ENCODE peak calls at places on chromosomes 2 and 18, in four cellular contexts. G, O, N and H are unnamed samples.

GRCh38 chr2:159152119-159152778 is 134.3 kb downstream of the WDSUB1 start:
- DNase-seq in G (no peak), O (no peak), N (no peak), H (no peak)

GRCh38 chr2:218028562-218029348 is 26.0 kb upstream of the TNS1 start:
- DNase-seq in G (no peak), O (no peak), N (no peak), H (no peak)

GRCh38 chr2:180663016-180663471 is 317.4 kb upstream of the UBE2E3 start:
- DNase-seq in G (no peak), O (no peak), N (no peak), H (no peak)

GRCh38 chr2:82792316-82792715 is 1666.8 kb downstream of the SUCLG1 start:
- DNase-seq in G (no peak), O (no peak), N (no peak), H (no peak)

GRCh38 chr2:110669079-110669478 is 8.8 kb downstream of the BUB1 start:
- DNase-seq in G (no peak), O (no peak), N (no peak), H (no peak)

GRCh38 chr2:234578389-234578788 is 81.5 kb upstream of the ARL4C start:
- DNase-seq in G (no peak), O (no peak), N (no peak), H (no peak)

GRCh38 chr2:215435261-215435808 is 533 bp downstream of the FN1 start:
- DNase-seq in G (peak; percentile 24), O (no peak), N (no peak), H (no peak)

GRCh38 chr2:231470246-231470900 is 6.1 kb upstream of the NCL start:
- DNase-seq in G (no peak), O (no peak), N (no peak), H (no peak)

GRCh38 chr2:172995323-172996244 is 80.1 kb upstream of the MAP3K20 start:
- DNase-seq in G (peak; percentile 97), O (peak; percentile 40), N (no peak), H (no peak)

GRCh38 chr2:149490296-149490695 is 97.3 kb downstream of the MMADHC start:
- DNase-seq in G (no peak), O (no peak), N (no peak), H (no peak)

GRCh38 chr2:68751397-68752339 is 17.1 kb downstream of the ARHGAP25 start:
- DNase-seq in G (peak; percentile 91), O (peak; percentile 92), N (peak; percentile 87), H (peak; percentile 92)

GRCh38 chr2:86211033-86211795 is 12.0 kb downstream of the MRPL35 start:
- DNase-seq in G (no peak), O (no peak), N (no peak), H (no peak)

GRCh38 chr2:69177785-69178636 is 165.0 kb downstream of the ANTXR1 start:
- DNase-seq in G (peak; percentile 93), O (peak; percentile 76), N (no peak), H (no peak)

GRCh38 chr2:132252191-132252893 is 90.6 kb upstream of the ANKRD30BL start:
- DNase-seq in G (no peak), O (no peak), N (no peak), H (no peak)

GRCh38 chr2:153963247-153963646 is 91.5 kb downstream of the GALNT13 start:
- DNase-seq in G (peak; percentile 75), O (no peak), N (no peak), H (no peak)

GRCh38 chr18:36194719-36195315 is 7.5 kb downstream of the MOCOS start:
- DNase-seq in G (no peak), O (no peak), N (no peak), H (no peak)

GRCh38 chr2:26693287-26693849 is 846 bp downstream of the KCNK3 start:
- DNase-seq in G (no peak), O (no peak), N (no peak), H (no peak)

GRCh38 chr2:12701786-12702660 is 14.7 kb upstream of the TRIB2 start:
- DNase-seq in G (no peak), O (no peak), N (no peak), H (no peak)

GRCh38 chr2:66789741-66790140 is 354.8 kb downstream of the MEIS1 start:
- DNase-seq in G (peak; percentile 6), O (no peak), N (no peak), H (no peak)

GRCh38 chr2:215966274-215966673 is 47.1 kb downstream of the MREG start:
- DNase-seq in G (no peak), O (no peak), N (no peak), H (no peak)

GRCh38 chr2:135985826-135986393 is 484 bp upstream of the DARS1 start:
- DNase-seq in G (no peak), O (no peak), N (no peak), H (no peak)

GRCh38 chr2:135987441-135987840 is 2.0 kb upstream of the DARS1 start:
- DNase-seq in G (no peak), O (peak; percentile 9), N (no peak), H (no peak)

GRCh38 chr2:135986507-135986906 is 1.1 kb upstream of the DARS1 start:
- DNase-seq in G (no peak), O (no peak), N (no peak), H (no peak)

GRCh38 chr2:135984199-135985017 is 1.0 kb downstream of the DARS1 start:
- DNase-seq in G (no peak), O (no peak), N (no peak), H (no peak)

DNA sequence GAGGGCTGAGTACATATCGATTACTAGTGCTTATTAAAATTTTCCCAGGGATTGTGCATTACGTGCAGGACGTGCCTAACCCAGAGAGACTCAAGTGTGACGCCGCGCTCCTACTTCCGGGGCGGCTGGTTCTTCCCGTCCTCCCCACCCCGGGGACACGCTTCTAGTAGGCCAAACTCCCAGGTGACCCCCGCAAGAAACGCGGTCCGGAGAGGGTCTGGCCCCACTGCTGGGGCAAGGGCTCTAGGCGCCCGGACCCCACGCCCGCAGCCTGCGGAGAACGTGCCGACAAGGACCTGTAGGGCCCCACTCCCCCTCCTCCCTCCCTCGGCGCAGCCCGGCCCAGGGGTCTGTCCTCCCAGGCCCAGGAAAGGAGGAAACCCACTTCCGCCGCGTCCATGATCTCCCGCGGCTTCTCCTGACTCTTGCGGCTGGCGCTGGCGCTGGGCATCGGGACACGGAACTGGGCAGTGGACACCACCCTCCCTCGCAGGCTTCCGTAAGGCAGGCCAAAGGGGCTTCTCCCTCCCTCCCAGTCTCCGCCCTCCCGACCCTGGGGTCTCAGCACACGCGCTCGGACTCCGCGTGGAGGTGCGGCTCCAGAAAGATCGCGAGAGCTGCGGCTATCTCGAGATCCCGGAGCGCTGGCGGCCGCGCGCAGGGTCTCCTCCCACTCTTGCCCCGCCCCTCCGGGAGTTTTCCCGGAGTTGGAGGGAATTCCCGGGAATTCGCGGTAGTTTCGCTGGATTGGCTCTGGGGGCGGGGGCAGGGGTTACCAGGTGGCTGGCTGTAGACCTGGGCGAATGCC is at the start of gene DARS1:
- DNase-seq in G (peak; percentile 94), O (peak; percentile 94), N (peak; percentile 73), H (peak; percentile 79)
- H3K4me1 ChIP-seq in G (peaks cover 14% of the 10 kb centered on the region), O (peaks cover 15% of the 10 kb centered on the region), N (peaks cover 40% of the 10 kb centered on the region), H (no peaks in the 10 kb centered on the region)

GRCh38 chr2:43170733-43171101 is 55.7 kb downstream of the ZFP36L2 start:
- DNase-seq in G (no peak), O (no peak), N (no peak), H (no peak)
- H3K4me1 ChIP-seq in G (peaks cover 81% of the 10 kb centered on the region), O (peaks cover 16% of the 10 kb centered on the region), N (peaks cover 83% of the 10 kb centered on the region), H (no peaks in the 10 kb centered on the region)

GRCh38 chr2:65364054-65364651 is 68.2 kb downstream of the SPRED2 start:
- DNase-seq in G (no peak), O (no peak), N (no peak), H (no peak)

GRCh38 chr2:65360441-65360840 is 72.0 kb downstream of the SPRED2 start:
- DNase-seq in G (no peak), O (no peak), N (no peak), H (no peak)

GRCh38 chr2:65358690-65359400 is 73.6 kb downstream of the SPRED2 start:
- DNase-seq in G (no peak), O (no peak), N (no peak), H (no peak)

GRCh38 chr2:65364986-65365733 is 67.2 kb downstream of the SPRED2 start:
- DNase-seq in G (no peak), O (no peak), N (no peak), H (no peak)

DNA sequence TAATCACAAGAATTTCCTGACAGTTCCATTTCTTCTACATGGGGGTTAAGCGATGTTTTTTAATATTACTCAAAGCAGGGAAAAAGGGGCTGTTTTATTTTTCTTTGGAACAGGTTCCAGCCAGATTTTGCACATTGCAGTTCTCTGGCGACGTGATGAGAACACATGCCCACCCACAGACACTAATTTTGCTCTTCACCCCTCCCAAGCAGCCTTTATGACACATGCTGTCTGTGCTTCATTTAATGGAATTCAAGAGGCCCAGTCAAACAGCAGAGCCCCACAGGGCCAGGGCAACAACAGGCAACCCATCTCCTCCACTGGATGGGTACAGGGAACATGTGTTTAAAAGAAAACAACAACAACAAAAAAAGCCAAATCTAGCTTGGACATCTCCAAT is 70.8 kb downstream of the SPRED2 start:
- DNase-seq in G (no peak), O (no peak), N (no peak), H (no peak)
- H3K4me1 ChIP-seq in G (peaks cover 29% of the 10 kb centered on the region), O (peaks cover 34% of the 10 kb centered on the region), N (no peaks in the 10 kb centered on the region), H (no peaks in the 10 kb centered on the region)

GRCh38 chr2:10944799-10945198 is 33.1 kb downstream of the KCNF1 start:
- DNase-seq in G (no peak), O (no peak), N (no peak), H (no peak)

GRCh38 chr2:10948606-10949230 is 37.0 kb downstream of the KCNF1 start:
- DNase-seq in G (no peak), O (no peak), N (no peak), H (no peak)

GRCh38 chr2:10946394-10946793 is 34.7 kb downstream of the KCNF1 start:
- DNase-seq in G (no peak), O (no peak), N (no peak), H (no peak)

GRCh38 chr2:10948165-10948564 is 36.4 kb downstream of the KCNF1 start:
- DNase-seq in G (no peak), O (no peak), N (no peak), H (no peak)

GRCh38 chr2:10947005-10947440 is 35.3 kb downstream of the KCNF1 start:
- DNase-seq in G (no peak), O (no peak), N (no peak), H (peak; percentile 18)
- H3K4me1 ChIP-seq in G (peaks cover 5% of the 10 kb centered on the region), O (no peaks in the 10 kb centered on the region), N (no peaks in the 10 kb centered on the region), H (no peaks in the 10 kb centered on the region)

GRCh38 chr2:8572712-8573233 is 109.1 kb upstream of the ID2 start:
- DNase-seq in G (no peak), O (no peak), N (no peak), H (no peak)
- H3K4me1 ChIP-seq in G (peaks cover 23% of the 10 kb centered on the region), O (no peaks in the 10 kb centered on the region), N (peaks cover 25% of the 10 kb centered on the region), H (no peaks in the 10 kb centered on the region)

DNA sequence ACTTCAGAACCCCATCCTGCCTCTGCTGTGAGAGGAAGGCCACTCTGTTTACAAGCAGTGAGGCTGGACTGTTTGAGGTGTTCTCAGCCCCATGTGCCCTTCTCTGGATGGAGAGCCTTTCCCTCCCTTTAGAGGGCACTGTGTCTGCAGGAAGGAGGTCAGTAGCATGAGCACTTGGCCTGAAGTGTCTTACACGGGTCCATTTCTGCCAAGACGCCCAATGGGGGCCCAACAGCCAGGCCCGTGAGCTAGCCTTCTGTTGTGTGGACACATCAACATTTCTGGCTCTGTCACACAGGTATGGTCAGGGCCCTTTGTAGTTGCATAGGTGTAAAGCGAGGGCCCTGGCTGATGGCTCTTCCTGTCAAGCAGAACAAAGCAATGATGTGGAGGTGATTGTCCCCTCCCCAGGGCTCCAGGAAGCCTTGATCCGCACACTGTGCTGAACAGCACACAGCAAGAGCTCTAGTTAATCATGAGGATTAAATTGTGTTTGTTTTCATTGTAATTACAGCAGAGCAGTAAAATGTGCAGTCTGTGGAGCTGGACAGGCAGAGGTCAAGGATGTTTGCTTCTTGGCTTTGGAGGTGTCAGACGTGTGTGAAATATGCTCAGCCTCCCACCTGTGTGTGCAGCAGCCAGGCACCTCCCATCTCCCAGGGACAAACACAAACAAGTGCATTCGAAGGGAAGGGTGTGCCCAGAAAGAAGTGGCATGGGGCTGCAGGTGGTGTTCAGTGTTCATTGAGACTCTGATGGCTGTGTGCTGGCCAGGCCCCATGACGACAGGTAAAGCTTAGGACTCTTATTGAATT is 132.1 kb downstream of the SH3RF3 start:
- DNase-seq in G (peak; percentile 30), O (no peak), N (no peak), H (no peak)
- H3K4me1 ChIP-seq in G (no peaks in the 10 kb centered on the region), O (peaks cover 24% of the 10 kb centered on the region), N (no peaks in the 10 kb centered on the region), H (no peaks in the 10 kb centered on the region)